ENCODE peak calls at places on chromosome 17, in eight cellular contexts. Z is NCI-H345; X is lower leg skin; D is GM12892; W is T-helper 1 cell; J is stimulated activated CD4-positive, alpha-beta T cell treated with anti-CD3 and anti-CD28 coated beads, Interleukin-1b, Interleukin-23, amount 100 ng/mL, for 48 hours; A is OCI-M1; C is AG08395. M is an unnamed sample.

GRCh38 chr17:5837055-5837491 is 233.1 kb upstream of the WSCD1 start:
- DNase-seq in D (no peak), J (no peak), Z (no peak), W (no peak), C (peak), A (no peak), X (no peak), M (no peak)

GRCh38 chr17:21288581-21289017 is 4.1 kb downstream of the MAP2K3 start:
- DNase-seq in D (no peak), W (no peak), J (peak), Z (no peak), C (no peak), X (no peak), A (no peak), M (no peak)

GRCh38 chr17:79017546-79017945 is 6.4 kb upstream of the C1QTNF1 start:
- DNase-seq in C (no peak), J (no peak), A (no peak), Z (no peak), X (no peak), D (no peak), W (no peak), M (no peak)

GRCh38 chr17:7029659-7030058 is 6.2 kb upstream of the SLC16A13 start:
- DNase-seq in X (peak), D (no peak), Z (no peak), J (peak), A (no peak), W (no peak), C (no peak), M (no peak)

GRCh38 chr17:75876190-75876937 is 2.0 kb downstream of the TRIM47 start:
- DNase-seq in J (peak), D (no peak), C (no peak), W (peak), A (no peak), Z (peak), X (no peak), M (no peak)

GRCh38 chr17:42485680-42486079 is 27.0 kb downstream of the ATP6V0A1 start:
- DNase-seq in D (no peak), W (no peak), Z (no peak), X (no peak), J (no peak), C (no peak), A (no peak), M (no peak)

GRCh38 chr17:7897773-7898172 is 9.2 kb downstream of the CHD3 start:
- DNase-seq in Z (no peak), J (no peak), D (no peak), W (no peak), X (no peak), A (peak), C (peak), M (no peak)

GRCh38 chr17:32259596-32259995 is 6.0 kb upstream of the RHBDL3 start:
- DNase-seq in C (peak), Z (no peak), D (no peak), W (no peak), A (no peak), X (no peak), J (no peak), M (no peak)

GRCh38 chr17:78722101-78722761 is 59.8 kb downstream of the CYTH1 start:
- DNase-seq in J (no peak), Z (no peak), X (no peak), C (peak), D (no peak), A (no peak), W (no peak), M (no peak)

GRCh38 chr17:82020874-82021727 is 1.6 kb downstream of the CENPX start:
- DNase-seq in Z (peak), W (no peak), A (peak), X (no peak), C (peak), J (peak), D (no peak), M (peak)

GRCh38 chr17:61966201-61966600 is 38.4 kb upstream of the INTS2 start:
- DNase-seq in C (no peak), D (no peak), J (no peak), W (no peak), A (peak), Z (no peak), X (no peak), M (no peak)

GRCh38 chr17:83152745-83153611 is 73.6 kb downstream of the METRNL start:
- DNase-seq in X (peak), W (no peak), Z (no peak), D (no peak), J (no peak), C (no peak), A (no peak), M (no peak)

GRCh38 chr17:61389670-61390478 is 9.8 kb upstream of the TBX2 start:
- DNase-seq in C (peak), D (no peak), J (peak), Z (no peak), A (peak), W (no peak), X (no peak), M (no peak)

GRCh38 chr17:1111599-1112443 is 68.0 kb downstream of the ABR start:
- DNase-seq in D (no peak), W (no peak), Z (peak), A (no peak), X (no peak), C (no peak), J (no peak), M (no peak)

GRCh38 chr17:77579131-77579530 is 379.4 kb upstream of the TNRC6C start:
- DNase-seq in A (no peak), J (no peak), Z (no peak), D (no peak), C (no peak), X (no peak), W (no peak), M (no peak)

GRCh38 chr17:64129765-64130558 is at the start of gene ERN1:
- DNase-seq in X (peak), Z (peak), W (peak), D (peak), A (peak), J (peak), C (peak), M (peak)

GRCh38 chr17:9044796-9045470 is 23.6 kb downstream of the NTN1 start:
- DNase-seq in A (no peak), J (no peak), C (no peak), Z (no peak), D (no peak), W (no peak), X (no peak), M (no peak)

GRCh38 chr17:59277031-59277430 is 54.4 kb upstream of the YPEL2 start:
- DNase-seq in A (no peak), D (peak), C (no peak), W (no peak), X (no peak), Z (no peak), J (no peak), M (no peak)

GRCh38 chr17:16439867-16440351 is 24.5 kb downstream of the TRPV2 start:
- DNase-seq in C (no peak), Z (no peak), W (no peak), A (peak), X (no peak), J (peak), D (no peak), M (no peak)

GRCh38 chr17:42409467-42410351 is 13.3 kb downstream of the CAVIN1 start:
- DNase-seq in J (no peak), D (no peak), W (no peak), Z (no peak), C (peak), X (peak), A (no peak), M (no peak)

GRCh38 chr17:81093576-81094223 is 58.7 kb downstream of the BAIAP2 start:
- DNase-seq in C (no peak), D (no peak), W (no peak), A (no peak), J (no peak), X (no peak), Z (no peak), M (peak)

GRCh38 chr17:32985357-32985756 is 6.3 kb upstream of the SPACA3 start:
- DNase-seq in W (no peak), Z (no peak), X (no peak), A (no peak), D (no peak), C (peak), J (no peak), M (no peak)

M was measured in COR-L47.